ENCODE peak calls at places on chromosome 17, in ten cellular contexts. H is neural progenitor cell; L is bronchial epithelial cell; T is cardiac muscle cell; K is uterus; E is naive thymus-derived CD4-positive, alpha-beta T cell; A is prostate gland; I is brain microvascular endothelial cell; U is pancreas; G is heart left ventricle. S is an unnamed sample.

GRCh38 chr17:75366432-75366831 is 39.0 kb downstream of the GRB2 start:
- DNase-seq in H (no peak), L (no peak), T (no peak), K (no peak), E (no peak), A (no peak), I (no peak), U (no peak), G (no peak), S (no peak)

GRCh38 chr17:50636804-50637195 is 2.1 kb downstream of the ABCC3 start:
- DNase-seq in H (no peak), L (no peak), T (no peak), K (no peak), E (no peak), A (no peak), I (no peak), U (no peak), G (no peak), S (no peak)

GRCh38 chr17:39081851-39082250 is 69.6 kb downstream of the PLXDC1 start:
- DNase-seq in H (no peak), L (no peak), T (no peak), K (no peak), E (no peak), A (no peak), I (no peak), U (no peak), G (no peak), S (no peak)

GRCh38 chr17:82065193-82065637 is 389 bp downstream of the DUS1L start:
- DNase-seq in H (no peak), L (no peak), T (peak), K (no peak), E (no peak), A (no peak), I (no peak), U (no peak), G (no peak), S (no peak)

GRCh38 chr17:15309236-15309635 is 32.2 kb downstream of the TEKT3 start:
- DNase-seq in H (no peak), L (no peak), T (no peak), K (no peak), E (no peak), A (no peak), I (no peak), U (no peak), G (no peak), S (no peak)

GRCh38 chr17:19520641-19521040 is 13.0 kb upstream of the SLC47A1 start:
- DNase-seq in H (no peak), L (no peak), T (no peak), K (no peak), E (no peak), A (no peak), I (no peak), U (no peak), G (no peak), S (no peak)

GRCh38 chr17:16444258-16444886 is 29.0 kb downstream of the TRPV2 start:
- DNase-seq in H (no peak), L (no peak), T (no peak), K (no peak), E (no peak), A (no peak), I (no peak), U (no peak), G (no peak), S (no peak)

GRCh38 chr17:72699566-72699965 is 392.9 kb downstream of the SLC39A11 start:
- DNase-seq in H (no peak), L (no peak), T (no peak), K (no peak), E (no peak), A (no peak), I (no peak), U (no peak), G (peak), S (no peak)

GRCh38 chr17:9676742-9677387 is 31.5 kb downstream of the USP43 start:
- DNase-seq in H (no peak), L (peak), T (no peak), K (no peak), E (no peak), A (no peak), I (peak), U (no peak), G (no peak), S (no peak)

GRCh38 chr17:50064253-50064991 is 8.5 kb downstream of the ITGA3 start:
- DNase-seq in H (no peak), L (peak), T (peak), K (peak), E (no peak), A (peak), I (peak), U (no peak), G (peak), S (peak)

GRCh38 chr17:63930951-63931575 is 1.1 kb downstream of the CD79B start:
- DNase-seq in H (peak), L (no peak), T (no peak), K (peak), E (peak), A (no peak), I (no peak), U (no peak), G (peak), S (peak)

GRCh38 chr17:75518201-75518600 is 1.9 kb downstream of the TSEN54 start:
- DNase-seq in H (no peak), L (no peak), T (no peak), K (no peak), E (peak), A (no peak), I (no peak), U (no peak), G (no peak), S (no peak)

GRCh38 chr17:64006361-64007088 is 8.4 kb downstream of the PRR29 start:
- DNase-seq in H (no peak), L (no peak), T (no peak), K (peak), E (no peak), A (no peak), I (no peak), U (peak), G (peak), S (peak)

GRCh38 chr17:19370493-19370960 is 7.8 kb upstream of the MAPK7 start:
- DNase-seq in H (no peak), L (no peak), T (no peak), K (no peak), E (no peak), A (no peak), I (no peak), U (peak), G (peak), S (peak)

GRCh38 chr17:37768438-37768837 is 23.6 kb upstream of the HNF1B start:
- DNase-seq in H (no peak), L (no peak), T (no peak), K (no peak), E (no peak), A (no peak), I (no peak), U (no peak), G (no peak), S (no peak)

GRCh38 chr17:3557768-3558583 is at the start of gene TRPV3:
- DNase-seq in H (no peak), L (peak), T (no peak), K (no peak), E (no peak), A (peak), I (no peak), U (peak), G (no peak), S (peak)

GRCh38 chr17:67528751-67529436 is 151.8 kb downstream of the PITPNC1 start:
- DNase-seq in H (peak), L (peak), T (peak), K (peak), E (no peak), A (peak), I (peak), U (peak), G (peak), S (peak)

GRCh38 chr17:79114455-79115301 is 40.1 kb downstream of the ENGASE start:
- DNase-seq in H (peak), L (peak), T (peak), K (peak), E (no peak), A (peak), I (no peak), U (no peak), G (peak), S (no peak)

GRCh38 chr17:72426948-72427760 is 306.3 kb downstream of the SOX9 start:
- DNase-seq in H (no peak), L (no peak), T (no peak), K (no peak), E (no peak), A (no peak), I (no peak), U (peak), G (no peak), S (no peak)

GRCh38 chr17:72846399-72846798 is 246.1 kb downstream of the SLC39A11 start:
- DNase-seq in H (no peak), L (no peak), T (no peak), K (no peak), E (no peak), A (no peak), I (no peak), U (no peak), G (no peak), S (no peak)

GRCh38 chr17:73953206-73954033 is 250.1 kb upstream of the RPL38 start:
- DNase-seq in H (no peak), L (no peak), T (no peak), K (no peak), E (no peak), A (no peak), I (no peak), U (no peak), G (no peak), S (no peak)

GRCh38 chr17:512926-513325 is 160.3 kb upstream of the RPH3AL start:
- DNase-seq in H (no peak), L (peak), T (no peak), K (peak), E (no peak), A (no peak), I (peak), U (no peak), G (no peak), S (no peak)

GRCh38 chr17:511001-511690 is 158.5 kb upstream of the RPH3AL start:
- DNase-seq in H (no peak), L (peak), T (no peak), K (peak), E (no peak), A (no peak), I (peak), U (no peak), G (no peak), S (no peak)

GRCh38 chr17:512311-512710 is 159.7 kb upstream of the RPH3AL start:
- DNase-seq in H (no peak), L (no peak), T (no peak), K (no peak), E (no peak), A (no peak), I (no peak), U (no peak), G (no peak), S (no peak)

GRCh38 chr17:510223-510917 is 157.8 kb upstream of the RPH3AL start:
- DNase-seq in H (no peak), L (no peak), T (no peak), K (no peak), E (no peak), A (no peak), I (no peak), U (no peak), G (no peak), S (no peak)

GRCh38 chr17:511833-512251 is 159.2 kb upstream of the RPH3AL start:
- DNase-seq in H (no peak), L (peak), T (no peak), K (no peak), E (no peak), A (no peak), I (peak), U (no peak), G (no peak), S (no peak)
- H3K4me3 ChIP-seq in H (no peak), L (no peak), T (no peak), K (no peak), E (no peak), A (no peak), I (no peak), U (no peak), G (no peak), S (no peak)

GRCh38 chr17:1087381-1088241 is 90.7 kb downstream of the TIMM22 start:
- DNase-seq in H (peak), L (peak), T (peak), K (peak), E (no peak), A (peak), I (no peak), U (peak), G (peak), S (no peak)
- H3K4me3 ChIP-seq in H (no peak), L (no peak), T (no peak), K (no peak), E (no peak), A (no peak), I (no peak), U (peak), G (no peak), S (no peak)

DNA sequence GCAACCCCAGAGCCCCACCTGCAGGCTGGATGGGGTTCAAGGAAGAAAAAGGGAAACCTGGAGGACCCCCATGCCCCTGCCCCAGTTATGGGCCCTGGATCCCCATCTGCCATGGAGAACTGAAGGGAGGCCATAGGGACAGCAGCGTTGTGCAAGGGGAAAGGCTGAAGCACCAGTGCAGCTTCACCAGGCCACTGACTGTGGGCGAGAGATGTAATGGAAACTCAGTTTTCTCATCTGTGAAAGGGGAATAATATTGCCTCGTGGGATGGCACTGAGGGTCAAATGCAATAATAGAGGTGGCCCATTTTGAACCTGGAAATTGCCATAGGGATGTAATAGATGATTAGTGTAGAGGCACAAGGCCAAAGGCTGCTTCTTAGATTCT is 9.9 kb upstream of the TSPOAP1 start:
- DNase-seq in H (no peak), L (no peak), T (no peak), K (no peak), E (no peak), A (no peak), I (no peak), U (no peak), G (no peak), S (no peak)
- H3K4me3 ChIP-seq in H (no peak), L (no peak), T (no peak), K (no peak), E (peak), A (no peak), I (no peak), U (no peak), G (no peak), S (no peak)

DNA sequence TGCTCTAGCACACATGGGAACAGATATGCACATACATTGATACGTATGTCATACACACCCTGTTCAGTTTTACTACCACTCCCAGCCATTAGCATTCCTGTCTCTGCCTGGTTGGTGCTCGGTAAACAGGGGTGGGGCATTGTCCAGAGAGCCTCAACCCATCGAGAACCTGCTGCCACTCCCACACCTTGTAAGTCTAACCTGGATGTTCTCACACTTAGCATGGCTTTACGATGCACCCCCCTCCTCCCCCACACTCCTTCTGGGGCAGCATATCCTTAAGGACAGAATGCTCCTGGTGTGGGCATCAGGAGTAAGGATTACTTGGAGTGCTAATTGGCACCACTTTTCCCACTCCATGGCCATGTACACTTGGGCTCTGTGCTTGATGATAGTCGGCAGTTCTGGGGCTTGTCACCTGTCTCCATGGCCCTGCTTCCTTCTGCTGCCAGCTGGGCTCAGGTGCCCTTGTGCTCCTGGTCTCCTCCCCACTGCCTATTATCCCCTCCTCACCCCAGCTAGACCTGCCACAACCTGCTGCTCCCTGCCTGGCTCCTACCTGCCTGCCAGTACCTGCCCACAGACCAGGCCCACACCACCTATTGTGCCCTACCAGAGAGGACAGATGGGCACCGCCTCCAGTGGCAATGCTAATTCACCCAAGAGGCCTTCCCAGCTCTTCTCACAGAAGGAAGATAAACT is 710 bp upstream of the RAPGEFL1 start:
- DNase-seq in H (no peak), L (peak), T (no peak), K (no peak), E (no peak), A (peak), I (no peak), U (no peak), G (no peak), S (no peak)
- H3K4me3 ChIP-seq in H (no peak), L (peak), T (no peak), K (no peak), E (no peak), A (no peak), I (no peak), U (no peak), G (no peak), S (no peak)

DNA sequence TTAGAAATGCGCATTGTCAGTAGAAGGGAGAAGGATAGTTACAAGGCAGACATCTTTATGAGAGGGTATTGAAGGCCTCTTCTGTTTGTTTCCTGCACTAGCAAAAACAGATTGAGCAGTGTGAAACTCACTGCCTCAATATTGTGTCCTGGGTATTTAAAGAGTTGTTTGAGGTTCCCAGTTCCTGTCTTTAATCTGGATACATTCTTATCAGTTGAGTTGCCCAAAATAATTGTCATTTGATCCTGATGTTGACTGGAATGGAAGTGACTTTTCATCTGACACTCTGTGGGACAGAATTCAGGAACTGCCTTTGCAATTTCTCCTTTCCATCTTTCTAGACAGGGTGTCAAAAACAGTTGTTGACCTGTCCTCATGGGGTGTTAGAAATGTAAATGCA is 1.7 kb downstream of the ATP6V0A1 start:
- DNase-seq in H (no peak), L (no peak), T (no peak), K (no peak), E (no peak), A (no peak), I (no peak), U (no peak), G (no peak), S (no peak)
- H3K4me3 ChIP-seq in H (no peak), L (no peak), T (no peak), K (peak), E (no peak), A (no peak), I (peak), U (peak), G (peak), S (no peak)

S was measured in lower leg skin.